ENCODE peak calls at places on chromosomes 4 and X, in five cellular contexts. H is GM12878, U is LNCaP clone FGC, E is mucosa of descending colon, V is fibroblast of pulmonary artery. L is an unnamed sample.

GRCh38 chr4:48334900-48335384 is 6.4 kb upstream of the SLAIN2 start:
- DNase-seq in H (no peak), U (no peak), E (no peak), V (no peak), L (peak)

GRCh38 chr4:54109226-54110018 is 9.5 kb downstream of the GSX2 start:
- DNase-seq in H (no peak), U (no peak), E (peak), V (no peak), L (no peak)

GRCh38 chrX:57286507-57287251 is at the start of gene FAAH2:
- DNase-seq in H (peak), U (peak), E (peak), V (no peak), L (no peak)

GRCh38 chr4:26947318-26947717 is 86.7 kb downstream of the STIM2 start:
- DNase-seq in H (no peak), U (no peak), E (no peak), V (no peak), L (no peak)

GRCh38 chr4:15198070-15198727 is 195.9 kb downstream of the CPEB2 start:
- DNase-seq in H (no peak), U (no peak), E (no peak), V (no peak), L (peak)

GRCh38 chrX:41240504-41240903 is 93.5 kb upstream of the DDX3X start:
- DNase-seq in H (no peak), U (no peak), E (no peak), V (no peak), L (no peak)

GRCh38 chr4:159102623-159103405 is at the start of gene RAPGEF2:
- DNase-seq in H (peak), U (peak), E (peak), V (peak), L (peak)

GRCh38 chr4:165663411-165663810 is 209.6 kb upstream of the TLL1 start:
- DNase-seq in H (no peak), U (no peak), E (no peak), V (peak), L (no peak)

GRCh38 chr4:183624548-183624947 is 34.4 kb downstream of the RWDD4 start:
- DNase-seq in H (no peak), U (no peak), E (no peak), V (no peak), L (no peak)

GRCh38 chr4:89558147-89558546 is 250.5 kb upstream of the GPRIN3 start:
- DNase-seq in H (no peak), U (no peak), E (no peak), V (no peak), L (no peak)

GRCh38 chr4:105555409-105555808 is 3.0 kb downstream of the ARHGEF38 start:
- DNase-seq in H (no peak), U (no peak), E (no peak), V (no peak), L (no peak)

GRCh38 chrX:154369453-154370299 is 4.8 kb downstream of the FLNA start:
- DNase-seq in H (peak), U (no peak), E (peak), V (peak), L (peak)

GRCh38 chr4:105453550-105454201 is 20.2 kb downstream of the PPA2 start:
- DNase-seq in H (no peak), U (no peak), E (no peak), V (no peak), L (peak)

GRCh38 chrX:17805120-17805519 is 56.0 kb downstream of the RAI2 start:
- DNase-seq in H (no peak), U (no peak), E (no peak), V (no peak), L (no peak)

GRCh38 chrX:114344756-114345155 is 239.1 kb upstream of the HTR2C start:
- DNase-seq in H (no peak), U (no peak), E (no peak), V (peak), L (peak)

GRCh38 chr4:66562276-66562806 is 892.1 kb upstream of the EPHA5 start:
- DNase-seq in H (no peak), U (no peak), E (no peak), V (peak), L (peak)

DNA sequence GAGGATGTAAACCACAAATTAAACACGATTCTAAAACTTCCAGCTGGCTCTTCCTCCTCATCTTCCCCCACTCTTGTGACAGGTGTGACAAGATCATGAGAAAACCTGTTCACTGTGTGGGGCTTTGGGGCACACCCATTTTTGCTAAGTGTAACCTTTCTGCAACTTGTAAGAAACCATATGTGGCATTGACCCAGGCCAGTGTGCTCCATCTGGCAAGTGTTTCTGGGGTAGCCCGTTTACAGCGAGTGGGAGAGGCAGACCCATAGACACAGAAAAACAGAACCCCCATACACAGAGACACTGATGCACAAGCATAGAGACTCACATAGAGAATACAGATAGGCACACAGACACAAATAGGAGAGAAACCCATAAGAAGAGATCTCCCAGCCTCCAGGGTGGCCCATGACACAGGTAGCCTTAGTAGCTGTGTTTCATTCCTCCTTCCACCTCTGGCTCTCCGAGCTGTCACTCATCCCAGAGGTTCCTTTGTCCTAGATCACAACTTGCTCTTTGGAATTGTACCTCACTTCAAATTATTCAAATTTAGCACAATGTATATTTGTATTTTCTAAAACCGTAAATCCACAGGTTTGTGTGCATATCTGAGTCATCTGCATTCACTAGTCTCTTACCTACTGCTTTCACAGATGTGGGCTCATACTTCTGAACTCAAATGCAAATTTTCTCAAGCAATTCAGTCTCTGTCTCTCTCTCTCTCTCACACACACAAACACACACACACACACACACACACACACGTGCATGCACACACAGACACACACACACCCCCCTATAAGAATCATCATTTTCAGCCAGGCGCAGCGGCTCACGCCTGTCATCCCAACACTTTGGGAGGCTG is 114.4 kb downstream of the SH3KBP1 start:
- DNase-seq in H (no peak), U (no peak), E (no peak), V (no peak), L (no peak)
- H3K4me3 ChIP-seq in H (peak), U (no peak), E (no peak), V (no peak), L (no peak)

GRCh38 chr4:1055721-1056590 is 44.5 kb downstream of the FGFRL1 start:
- DNase-seq in H (no peak), U (no peak), E (peak), V (peak), L (peak)
- H3K4me3 ChIP-seq in H (peak), U (no peak), E (no peak), V (no peak), L (no peak)

GRCh38 chrX:106612403-106612789 is 618 bp downstream of the RADX start:
- DNase-seq in H (no peak), U (no peak), E (no peak), V (no peak), L (no peak)
- H3K4me3 ChIP-seq in H (peak), U (peak), E (no peak), V (peak), L (peak)

DNA sequence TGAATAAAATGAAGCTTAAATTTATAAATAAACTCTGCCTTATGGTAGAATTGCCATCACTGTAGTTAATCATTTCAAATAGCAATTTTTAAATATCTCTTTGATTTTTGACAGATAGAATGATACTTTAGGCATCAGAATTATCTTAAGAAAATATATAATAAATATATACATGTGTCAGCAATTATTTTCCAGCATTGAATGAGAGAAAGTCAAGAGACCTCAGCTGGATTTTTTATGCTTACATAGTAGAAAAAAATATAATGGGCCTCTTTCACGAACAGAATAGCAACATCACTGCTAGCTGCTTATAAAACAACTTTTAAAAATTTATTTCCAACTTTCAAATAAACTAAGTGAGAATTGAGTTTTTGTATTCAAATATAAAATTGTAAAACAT is 424.0 kb upstream of the MAGEB16 start:
- DNase-seq in H (no peak), U (no peak), E (no peak), V (no peak), L (no peak)
- H3K4me3 ChIP-seq in H (no peak), U (no peak), E (no peak), V (no peak), L (no peak)

DNA sequence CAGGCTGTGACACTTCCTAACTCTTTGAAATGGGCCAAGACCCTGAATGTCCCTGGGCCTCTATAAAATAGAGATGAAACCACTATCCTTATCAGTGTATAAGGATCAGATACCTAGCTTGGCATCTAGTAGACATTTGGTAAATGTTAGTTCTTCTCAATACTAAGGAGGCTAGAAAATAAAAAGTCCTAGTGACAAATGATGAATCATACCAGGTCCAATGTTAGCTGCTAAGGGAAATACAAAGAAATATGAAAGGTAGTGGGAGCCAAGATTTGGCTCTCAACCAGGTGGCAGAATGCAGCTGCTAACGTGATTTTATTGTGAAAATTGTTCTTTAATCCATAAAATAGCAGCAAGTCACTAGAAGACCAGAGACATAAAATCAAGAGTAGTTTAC is 19.8 kb upstream of the PPARGC1A start:
- DNase-seq in H (no peak), U (no peak), E (no peak), V (no peak), L (no peak)
- H3K4me3 ChIP-seq in H (no peak), U (no peak), E (no peak), V (no peak), L (no peak)

DNA sequence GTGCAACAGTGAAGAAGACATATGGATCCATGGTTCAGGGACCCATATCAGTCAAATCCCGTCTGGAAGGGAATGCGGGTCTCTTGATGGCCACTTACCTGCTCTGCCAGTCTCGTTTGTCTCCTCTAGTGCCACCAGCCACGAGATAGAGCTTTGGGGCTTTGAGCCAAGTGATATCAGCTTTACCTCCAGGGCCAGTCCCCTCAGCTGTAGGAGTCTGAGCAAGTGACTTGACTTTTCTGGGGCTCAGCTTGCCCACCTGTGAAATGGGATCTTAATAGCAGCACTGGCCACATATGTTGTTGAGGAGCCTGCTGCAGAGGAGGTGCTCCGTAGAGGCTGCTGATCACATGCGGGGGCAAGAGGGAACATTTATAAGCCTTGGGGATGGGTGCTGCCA is 1.2 kb downstream of the SLC2A9 start:
- DNase-seq in H (no peak), U (no peak), E (no peak), V (no peak), L (no peak)
- H3K4me3 ChIP-seq in H (no peak), U (no peak), E (no peak), V (peak), L (no peak)

GRCh38 chrX:100404851-100405250 is 5.2 kb downstream of the PCDH19 start:
- DNase-seq in H (no peak), U (no peak), E (no peak), V (no peak), L (no peak)
- H3K4me3 ChIP-seq in H (no peak), U (no peak), E (no peak), V (no peak), L (no peak)

DNA sequence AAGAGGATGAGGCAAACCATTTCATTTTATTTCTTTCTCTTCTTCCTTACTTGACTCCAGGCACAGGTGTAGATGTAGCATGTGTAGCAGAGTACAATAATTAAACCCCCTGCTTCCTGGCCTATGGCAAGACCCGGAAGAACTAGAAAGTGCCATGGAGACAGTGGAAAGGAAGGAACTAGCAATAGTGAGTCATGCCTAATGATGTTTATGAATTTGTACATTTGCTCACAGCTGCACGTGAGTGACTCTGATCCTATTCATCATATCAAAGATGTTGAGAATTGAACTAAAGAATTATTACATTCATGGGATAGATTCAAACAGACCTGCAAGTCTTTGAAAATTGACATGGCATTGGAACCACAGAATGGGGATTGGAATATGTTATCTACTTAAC is 2233.9 kb upstream of the TENM3 start:
- DNase-seq in H (no peak), U (no peak), E (no peak), V (no peak), L (no peak)
- H3K4me3 ChIP-seq in H (no peak), U (no peak), E (no peak), V (no peak), L (no peak)

L was measured in choroid plexus epithelial cell.